ENCODE peak calls at places on chromosomes 12 and 14, in seven cellular contexts. A is kidney epithelial cell; Z is lower leg skin; K is activated gamma-delta T cell treated with anti-CD3 and anti-CD28 coated beads, Interleukin-2, amount 50 U/mL, for 16 hours; J is stimulated activated CD4-positive, alpha-beta T cell treated with anti-CD3 and anti-CD28 coated beads, TNF-alpha, amount 100 ng/mL, for 1 hour; Q is AG04449; C is SK-N-DZ. I is an unnamed sample.

GRCh38 chr12:48351022-48351708 is 446 bp upstream of the ZNF641 start:
- DNase-seq in C (peak; percentile 68), J (no peak), K (no peak), Q (no peak), Z (peak; percentile 60), A (peak; percentile 49), I (peak; percentile 83)

GRCh38 chr14:22563987-22564386 is 25.0 kb downstream of the DAD1 start:
- DNase-seq in Z (no peak), K (no peak), A (no peak), Q (no peak), J (no peak), C (no peak), I (no peak)

GRCh38 chr12:6224550-6224949 is 24.4 kb downstream of the CD9 start:
- DNase-seq in K (no peak), Q (no peak), Z (no peak), A (no peak), C (no peak), J (no peak), I (peak; percentile 56)

GRCh38 chr12:85669911-85670310 is 166.3 kb downstream of the RASSF9 start:
- DNase-seq in K (no peak), C (no peak), Q (no peak), Z (no peak), A (no peak), J (no peak), I (no peak)

GRCh38 chr14:50830044-50830931 is 674 bp downstream of the NIN start:
- DNase-seq in Q (no peak), J (peak; percentile 53), C (peak; percentile 52), Z (peak; percentile 50), A (no peak), K (peak; percentile 51), I (peak; percentile 45)

GRCh38 chr14:102320033-102320660 is 601 bp downstream of the ZNF839 start:
- DNase-seq in K (no peak), J (peak; percentile 26), Z (no peak), Q (no peak), C (no peak), A (no peak), I (peak; percentile 62)

GRCh38 chr12:96073346-96074336 is 38.3 kb upstream of the LTA4H start:
- DNase-seq in J (no peak), A (peak; percentile 39), Z (no peak), C (no peak), K (no peak), Q (no peak), I (no peak)

GRCh38 chr12:46933947-46934346 is 108.2 kb upstream of the SLC38A4 start:
- DNase-seq in K (no peak), Z (no peak), Q (no peak), C (peak; percentile 7), J (no peak), A (no peak), I (no peak)

GRCh38 chr12:127655691-127656090 is 611.3 kb upstream of the TMEM132C start:
- DNase-seq in A (no peak), Q (peak; percentile 77), J (no peak), K (no peak), C (no peak), Z (no peak), I (no peak)

GRCh38 chr12:14454098-14454907 is 88.8 kb downstream of the ATF7IP start:
- DNase-seq in Z (no peak), Q (no peak), J (no peak), C (peak; percentile 79), K (no peak), A (no peak), I (no peak)